ENCODE peak calls at places on chromosomes 2 and 18, in five cellular contexts. N, D, H, R and V are unnamed samples.

GRCh38 chr18:50287028-50287440 is 458 bp downstream of the CXXC1 start:
- DNase-seq in N (no peak), D (no peak), H (no peak), R (peak), V (no peak)

GRCh38 chr18:56727399-56727798 is 76.2 kb downstream of the WDR7 start:
- DNase-seq in N (no peak), D (no peak), H (no peak), R (no peak), V (no peak)

GRCh38 chr2:73080321-73081131 is 9.0 kb upstream of the SFXN5 start:
- DNase-seq in N (no peak), D (no peak), H (no peak), R (no peak), V (no peak)

GRCh38 chr2:142873850-142874287 is 3.6 kb upstream of the KYNU start:
- DNase-seq in N (no peak), D (no peak), H (no peak), R (no peak), V (no peak)

GRCh38 chr2:199589303-199589702 is 131.6 kb upstream of the SATB2 start:
- DNase-seq in N (no peak), D (no peak), H (no peak), R (no peak), V (no peak)

GRCh38 chr2:156333274-156333950 is 891 bp upstream of the NR4A2 start:
- DNase-seq in N (no peak), D (peak), H (no peak), R (no peak), V (no peak)

GRCh38 chr2:11749646-11750349 is 3.4 kb downstream of the LPIN1 start:
- DNase-seq in N (no peak), D (no peak), H (no peak), R (no peak), V (no peak)

GRCh38 chr18:3304832-3305231 is 42.9 kb downstream of the MYL12B start:
- DNase-seq in N (no peak), D (no peak), H (no peak), R (no peak), V (no peak)

GRCh38 chr2:19667085-19667484 is 234.7 kb downstream of the TTC32 start:
- DNase-seq in N (no peak), D (no peak), H (no peak), R (peak), V (no peak)

GRCh38 chr18:48902023-48902855 is 48.5 kb downstream of the SMAD7 start:
- DNase-seq in N (peak), D (peak), H (peak), R (no peak), V (no peak)

GRCh38 chr2:57075226-57075625 is 891.4 kb downstream of the CCDC85A start:
- DNase-seq in N (no peak), D (no peak), H (no peak), R (no peak), V (no peak)

GRCh38 chr2:709138-709779 is 32.1 kb upstream of the TMEM18 start:
- DNase-seq in N (no peak), D (no peak), H (no peak), R (no peak), V (no peak)

GRCh38 chr2:113894156-113894743 is 4.4 kb downstream of the ACTR3 start:
- DNase-seq in N (no peak), D (no peak), H (no peak), R (peak), V (no peak)

GRCh38 chr2:237270556-237270955 is 143.4 kb downstream of the COL6A3 start:
- DNase-seq in N (no peak), D (no peak), H (no peak), R (no peak), V (no peak)